ENCODE peak calls at places on chromosomes 12 and 14, in ten cellular contexts. L, W, H, K, I, C, P, Z, G and V are unnamed samples.

GRCh38 chr12:126784328-126784921 is 1482.5 kb upstream of the TMEM132C start:
- DNase-seq in K (no peak), P (no peak), L (peak), G (peak), W (peak), H (peak), Z (peak), C (peak), I (no peak), V (peak)

GRCh38 chr14:77044776-77045569 is 16.5 kb upstream of the IRF2BPL start:
- DNase-seq in C (no peak), H (no peak), W (no peak), K (no peak), P (no peak), Z (peak), G (no peak), L (no peak), I (no peak), V (peak)

GRCh38 chr14:76863724-76864407 is 37.7 kb downstream of the LRRC74A start:
- DNase-seq in K (no peak), W (peak), G (no peak), C (no peak), H (no peak), Z (peak), L (no peak), I (no peak), P (peak), V (no peak)

GRCh38 chr14:68760771-68761170 is 32.1 kb downstream of the ZFP36L1 start:
- DNase-seq in L (no peak), W (no peak), C (no peak), K (no peak), H (no peak), G (no peak), I (no peak), P (no peak), Z (no peak), V (no peak)

GRCh38 chr14:67575684-67576083 is 24.4 kb downstream of the PIGH start:
- DNase-seq in H (no peak), I (no peak), G (no peak), C (no peak), W (peak), K (no peak), P (no peak), Z (peak), L (no peak), V (no peak)

GRCh38 chr12:126219139-126219538 is 1153.9 kb downstream of the AACS start:
- DNase-seq in C (no peak), K (no peak), H (no peak), W (no peak), P (no peak), Z (no peak), G (no peak), L (no peak), I (no peak), V (no peak)

GRCh38 chr14:64562432-64562831 is 12.7 kb downstream of the PPP1R36 start:
- DNase-seq in G (no peak), H (no peak), L (no peak), W (no peak), P (no peak), I (no peak), C (no peak), K (no peak), Z (no peak), V (no peak)

GRCh38 chr12:32120419-32120818 is 13.8 kb downstream of the BICD1 start:
- DNase-seq in I (peak), L (no peak), P (no peak), K (no peak), G (no peak), H (no peak), Z (no peak), W (peak), C (no peak), V (peak)

GRCh38 chr12:21773263-21773741 is 1.2 kb downstream of the KCNJ8 start:
- DNase-seq in L (no peak), G (peak), H (no peak), P (peak), Z (peak), K (no peak), I (peak), C (no peak), W (peak), V (peak)

GRCh38 chr12:54039417-54040147 is 6.7 kb downstream of the HOXC5 start:
- DNase-seq in L (no peak), Z (no peak), I (no peak), K (no peak), W (no peak), C (no peak), G (no peak), P (no peak), H (no peak), V (no peak)

GRCh38 chr12:4900327-4900726 is 9.4 kb upstream of the KCNA1 start:
- DNase-seq in K (no peak), C (no peak), P (no peak), W (peak), G (no peak), L (no peak), Z (peak), I (no peak), H (no peak), V (peak)

GRCh38 chr12:124790650-124791400 is 72.8 kb downstream of the SCARB1 start:
- DNase-seq in P (no peak), W (no peak), K (no peak), C (no peak), H (no peak), Z (no peak), L (no peak), G (no peak), I (no peak), V (no peak)

GRCh38 chr12:10285919-10286318 is 21.8 kb upstream of the KLRD1 start:
- DNase-seq in W (no peak), L (no peak), C (peak), H (no peak), Z (no peak), I (no peak), K (no peak), G (no peak), P (no peak), V (no peak)

GRCh38 chr12:111570090-111570961 is 28.8 kb downstream of the ATXN2 start:
- DNase-seq in I (peak), K (no peak), P (no peak), Z (peak), G (no peak), W (peak), H (no peak), C (no peak), L (no peak), V (peak)

GRCh38 chr12:57939291-57939690 is 2.1 kb upstream of the ATP23 start:
- DNase-seq in I (no peak), P (no peak), C (no peak), L (no peak), Z (peak), K (no peak), G (no peak), H (no peak), W (no peak), V (no peak)

GRCh38 chr12:6960291-6961277 is 9.4 kb downstream of the PTPN6 start:
- DNase-seq in Z (peak), G (no peak), H (no peak), W (no peak), P (no peak), C (peak), L (peak), I (no peak), K (no peak), V (peak)

GRCh38 chr12:107651867-107652449 is 33.6 kb upstream of the PWP1 start:
- DNase-seq in Z (no peak), G (no peak), H (no peak), C (no peak), K (no peak), P (no peak), I (no peak), L (no peak), W (no peak), V (no peak)

GRCh38 chr12:110794623-110795280 is 52.0 kb upstream of the CCDC63 start:
- DNase-seq in G (no peak), Z (peak), L (no peak), I (no peak), W (no peak), K (no peak), P (no peak), C (no peak), H (no peak), V (no peak)

GRCh38 chr14:85234626-85235025 is 295.3 kb upstream of the FLRT2 start:
- DNase-seq in I (no peak), W (peak), Z (no peak), G (no peak), H (no peak), L (no peak), K (no peak), C (no peak), P (no peak), V (peak)

GRCh38 chr14:21092147-21093011 is 6.1 kb downstream of the ZNF219 start:
- DNase-seq in Z (peak), G (peak), P (peak), K (peak), W (peak), H (no peak), L (peak), I (peak), C (peak), V (peak)

GRCh38 chr12:29960113-29960512 is 176.4 kb upstream of the TMTC1 start:
- DNase-seq in K (no peak), P (no peak), I (no peak), G (no peak), Z (peak), C (no peak), W (no peak), H (no peak), L (no peak), V (no peak)

GRCh38 chr12:15858348-15858747 is 23.8 kb upstream of the STRAP start:
- DNase-seq in I (peak), P (peak), L (no peak), W (no peak), Z (no peak), H (no peak), K (no peak), C (no peak), G (no peak), V (peak)

GRCh38 chr14:92619671-92620437 is 106.3 kb downstream of the RIN3 start:
- DNase-seq in H (no peak), Z (no peak), L (no peak), K (no peak), G (no peak), W (no peak), I (no peak), P (no peak), C (no peak), V (no peak)

GRCh38 chr14:99593971-99594841 is 9.8 kb downstream of the CCDC85C start:
- DNase-seq in L (no peak), I (no peak), H (no peak), G (no peak), Z (no peak), P (no peak), K (no peak), C (no peak), W (no peak), V (no peak)

GRCh38 chr12:79883216-79883615 is 51.7 kb downstream of the PPP1R12A start:
- DNase-seq in G (no peak), P (no peak), Z (peak), W (peak), C (no peak), I (no peak), K (no peak), H (no peak), L (no peak), V (no peak)

GRCh38 chr12:71548906-71549305 is 109.3 kb downstream of the LGR5 start:
- DNase-seq in G (no peak), P (no peak), H (no peak), Z (no peak), C (no peak), W (no peak), K (no peak), I (no peak), L (no peak), V (no peak)

GRCh38 chr12:80805106-80805505 is 88.4 kb downstream of the MYF5 start:
- DNase-seq in I (no peak), G (no peak), H (no peak), W (no peak), Z (no peak), P (no peak), K (no peak), L (no peak), C (no peak), V (no peak)

GRCh38 chr12:119940881-119941280 is 48.2 kb upstream of the BICDL1 start:
- DNase-seq in C (no peak), H (no peak), G (no peak), K (no peak), L (no peak), I (peak), W (peak), P (no peak), Z (peak), V (no peak)

GRCh38 chr14:61484826-61485584 is 163.6 kb downstream of the PRKCH start:
- DNase-seq in P (no peak), K (no peak), C (no peak), W (no peak), Z (no peak), H (no peak), G (no peak), L (no peak), I (no peak), V (no peak)

GRCh38 chr12:6438345-6438744 is 6.4 kb upstream of the CD27 start:
- DNase-seq in P (no peak), C (no peak), Z (no peak), G (no peak), K (no peak), I (no peak), L (no peak), W (no peak), H (no peak), V (no peak)

GRCh38 chr14:51691176-51691575 is 39.5 kb downstream of the FRMD6 start:
- DNase-seq in K (no peak), I (no peak), W (no peak), H (no peak), C (no peak), G (no peak), L (no peak), P (no peak), Z (no peak), V (no peak)

GRCh38 chr12:1670815-1671268 is 20.0 kb upstream of the ADIPOR2 start:
- DNase-seq in W (no peak), Z (no peak), I (peak), K (no peak), L (no peak), G (no peak), P (no peak), C (peak), H (no peak), V (peak)

GRCh38 chr14:36973806-36974442 is 198.5 kb downstream of the SLC25A21 start:
- DNase-seq in G (no peak), P (no peak), L (no peak), H (no peak), I (no peak), K (no peak), C (no peak), W (peak), Z (peak), V (no peak)

GRCh38 chr12:46256942-46257341 is 11.9 kb downstream of the SLC38A1 start:
- DNase-seq in H (no peak), Z (no peak), G (no peak), W (no peak), I (no peak), L (no peak), C (no peak), K (no peak), P (no peak), V (no peak)

GRCh38 chr12:94531196-94531720 is 71.6 kb upstream of the CEP83 start:
- DNase-seq in W (no peak), G (no peak), I (no peak), C (no peak), P (no peak), K (no peak), Z (no peak), L (no peak), H (no peak), V (no peak)

GRCh38 chr12:47270782-47271664 is 191.3 kb upstream of the AMIGO2 start:
- DNase-seq in C (no peak), P (no peak), I (no peak), H (no peak), G (no peak), L (no peak), Z (peak), W (peak), K (no peak), V (no peak)

GRCh38 chr14:55221186-55221585 is 29.8 kb upstream of the DLGAP5 start:
- DNase-seq in Z (peak), C (no peak), L (no peak), W (peak), H (no peak), G (no peak), P (no peak), K (no peak), I (no peak), V (no peak)

GRCh38 chr12:26736563-26737486 is 96.2 kb downstream of the ITPR2 start:
- DNase-seq in I (no peak), P (no peak), L (no peak), H (peak), K (no peak), G (no peak), W (no peak), C (no peak), Z (peak), V (no peak)

GRCh38 chr12:24759155-24759554 is 189.7 kb downstream of the BCAT1 start:
- DNase-seq in L (no peak), H (no peak), C (no peak), K (no peak), P (no peak), Z (peak), W (no peak), I (no peak), G (no peak), V (peak)

GRCh38 chr14:100640481-100641273 is 53.5 kb upstream of the BEGAIN start:
- DNase-seq in L (peak), H (no peak), I (no peak), C (peak), Z (no peak), G (no peak), K (peak), W (no peak), P (no peak), V (no peak)